ENCODE peak calls at places on chromosomes 1 and 21, in four cellular contexts. W is PC-9; I is substantia nigra; J is activated T-cell treated with anti-CD3 and anti-CD28 coated beads, Interleukin-2, amount 50 U/mL, for 72 hours. V is an unnamed sample.
A peak's percentile ranks its signal among the peaks of the same experiment; 100 is the strongest.

GRCh38 chr1:33455537-33456301 is 16.7 kb upstream of the ZSCAN20 start:
- DNase-seq in I (peak; percentile 34), W (peak; percentile 50), J (peak; percentile 38), V (peak; percentile 70)

GRCh38 chr1:55204997-55205396 is 10.2 kb downstream of the USP24 start:
- DNase-seq in W (no peak), J (peak; percentile 39), I (no peak), V (peak; percentile 52)

GRCh38 chr1:61192666-61193325 is 110.4 kb downstream of the NFIA start:
- DNase-seq in I (no peak), J (no peak), W (no peak), V (no peak)

GRCh38 chr1:47727051-47727708 is 270.0 kb downstream of the TRABD2B start:
- DNase-seq in I (no peak), J (no peak), W (no peak), V (no peak)

GRCh38 chr1:25257176-25257575 is 9.9 kb upstream of the RSRP1 start:
- DNase-seq in W (no peak), J (no peak), I (no peak), V (no peak)

GRCh38 chr1:171715813-171716251 is 26.0 kb downstream of the VAMP4 start:
- DNase-seq in I (no peak), J (no peak), W (no peak), V (no peak)

GRCh38 chr1:20185834-20186782 is at the start of the genes PLA2G2C and UBXN10:
- DNase-seq in W (peak; percentile 80), I (peak; percentile 57), J (peak; percentile 79), V (peak; percentile 62)

GRCh38 chr1:24426738-24427468 is 11.3 kb downstream of the NIPAL3 start:
- DNase-seq in I (no peak), W (no peak), J (no peak), V (no peak)

GRCh38 chr1:193971595-193971994 is 785.2 kb upstream of the B3GALT2 start:
- DNase-seq in I (no peak), W (peak; percentile 11), J (no peak), V (no peak)

GRCh38 chr1:231590453-231591198 is 36.0 kb upstream of the DISC1 start:
- DNase-seq in W (peak; percentile 34), J (peak; percentile 37), I (peak; percentile 23), V (peak; percentile 44)

GRCh38 chr1:164720329-164721036 is 161.5 kb downstream of the PBX1 start:
- DNase-seq in J (no peak), I (no peak), W (no peak), V (no peak)

GRCh38 chr1:7376676-7377075 is 394.4 kb upstream of the VAMP3 start:
- DNase-seq in I (no peak), J (no peak), W (no peak), V (no peak)

GRCh38 chr1:79531790-79532189 is 525.3 kb upstream of the ADGRL4 start:
- DNase-seq in W (no peak), I (no peak), J (no peak), V (no peak)

GRCh38 chr1:239566074-239566473 is 179.7 kb downstream of the CHRM3 start:
- DNase-seq in W (no peak), I (no peak), J (no peak), V (no peak)

GRCh38 chr1:41662061-41662655 is 177.7 kb upstream of the EDN2 start:
- DNase-seq in I (peak; percentile 75), W (peak; percentile 63), J (peak; percentile 80), V (peak; percentile 91)

GRCh38 chr1:77282187-77282865 is 507 bp downstream of the AK5 start:
- DNase-seq in I (peak; percentile 42), W (peak; percentile 20), J (peak; percentile 54), V (peak; percentile 34)

GRCh38 chr1:227959325-227959860 is 11.7 kb upstream of the WNT9A start:
- DNase-seq in I (no peak), W (no peak), J (no peak), V (no peak)

GRCh38 chr1:212967767-212968166 is 17.4 kb downstream of the VASH2 start:
- DNase-seq in I (no peak), W (peak; percentile 11), J (no peak), V (no peak)

GRCh38 chr1:156551866-156552265 is 20.5 kb downstream of the IQGAP3 start:
- DNase-seq in W (peak; percentile 55), J (no peak), I (no peak), V (no peak)

GRCh38 chr1:79575424-79575823 is 568.9 kb upstream of the ADGRL4 start:
- DNase-seq in W (no peak), I (no peak), J (no peak), V (no peak)

GRCh38 chr1:220487297-220487820 is 40.6 kb upstream of the MARK1 start:
- DNase-seq in J (peak; percentile 26), W (peak; percentile 68), I (no peak), V (no peak)

GRCh38 chr21:44021064-44021463 is 9.0 kb downstream of the TRAPPC10 start:
- DNase-seq in W (no peak), I (no peak), J (no peak), V (no peak)

GRCh38 chr1:157113116-157113515 is 13.5 kb upstream of the ETV3L start:
- DNase-seq in J (no peak), W (no peak), I (no peak), V (peak; percentile 26)